ENCODE peak calls at places on chromosome 10, in eight cellular contexts. E is kidney tubule cell, R is ELF-1, U is AG04449, L is COR-L47, D is astrocyte of the spinal cord, S is Kasumi-1, I is WTC11. N is an unnamed sample.
A peak's percentile ranks its signal among the peaks of the same experiment; 100 is the strongest.

GRCh38 chr10:21281765-21282484 is 243.6 kb downstream of the SKIDA1 start:
- DNase-seq in E (no peak), R (peak; percentile 93), U (no peak), L (no peak), D (no peak), S (no peak), I (peak; percentile 76), N (peak; percentile 81)

GRCh38 chr10:28783089-28783488 is 105.8 kb downstream of the BAMBI start:
- DNase-seq in E (peak; percentile 87), R (no peak), U (no peak), L (no peak), D (no peak), S (no peak), I (no peak), N (peak; percentile 21)

GRCh38 chr10:4926400-4926799 is 36.8 kb upstream of the AKR1C1 start:
- DNase-seq in E (no peak), R (no peak), U (no peak), L (no peak), D (no peak), S (no peak), I (no peak), N (no peak)

GRCh38 chr10:43605850-43606322 is 352 bp upstream of the ZNF485 start:
- DNase-seq in E (no peak), R (no peak), U (no peak), L (no peak), D (no peak), S (no peak), I (no peak), N (no peak)

GRCh38 chr10:64519427-64519826 is 998.2 kb downstream of the REEP3 start:
- DNase-seq in E (no peak), R (no peak), U (no peak), L (no peak), D (no peak), S (no peak), I (no peak), N (no peak)

GRCh38 chr10:42753507-42754154 is 29.0 kb upstream of the BMS1 start:
- DNase-seq in E (no peak), R (no peak), U (no peak), L (no peak), D (no peak), S (peak; percentile 33), I (no peak), N (peak; percentile 38)

GRCh38 chr10:100748251-100749058 is 3.1 kb downstream of the PAX2 start:
- DNase-seq in E (peak; percentile 42), R (peak; percentile 37), U (no peak), L (no peak), D (no peak), S (no peak), I (no peak), N (peak; percentile 60)

GRCh38 chr10:117460846-117461765 is 81.4 kb upstream of the EMX2 start:
- DNase-seq in E (peak; percentile 79), R (no peak), U (peak; percentile 80), L (no peak), D (no peak), S (no peak), I (no peak), N (no peak)

GRCh38 chr10:15262036-15262713 is 93.7 kb upstream of the NMT2 start:
- DNase-seq in E (peak; percentile 43), R (no peak), U (no peak), L (no peak), D (peak; percentile 23), S (no peak), I (no peak), N (no peak)

GRCh38 chr10:82252081-82252480 is 377.1 kb downstream of the NRG3 start:
- DNase-seq in E (no peak), R (no peak), U (no peak), L (no peak), D (no peak), S (no peak), I (no peak), N (no peak)

GRCh38 chr10:61912981-61913380 is 11.5 kb downstream of the ARID5B start:
- DNase-seq in E (no peak), R (no peak), U (no peak), L (no peak), D (no peak), S (no peak), I (no peak), N (no peak)

GRCh38 chr10:123551259-123551658 is 114.9 kb upstream of the GPR26 start:
- DNase-seq in E (no peak), R (no peak), U (no peak), L (no peak), D (no peak), S (no peak), I (no peak), N (no peak)

GRCh38 chr10:15120523-15120922 is 23.4 kb downstream of the RPP38 start:
- DNase-seq in E (no peak), R (no peak), U (no peak), L (no peak), D (peak; percentile 61), S (no peak), I (no peak), N (no peak)

GRCh38 chr10:72490951-72491350 is 134.9 kb downstream of the MICU1 start:
- DNase-seq in E (no peak), R (no peak), U (no peak), L (no peak), D (no peak), S (no peak), I (no peak), N (no peak)

GRCh38 chr10:13016886-13017285 is 15.4 kb upstream of the CCDC3 start:
- DNase-seq in E (no peak), R (no peak), U (no peak), L (no peak), D (peak; percentile 26), S (no peak), I (no peak), N (no peak)

GRCh38 chr10:51397695-51398094 is 301.7 kb downstream of the CSTF2T start:
- DNase-seq in E (peak; percentile 80), R (no peak), U (no peak), L (no peak), D (peak; percentile 79), S (no peak), I (no peak), N (no peak)

GRCh38 chr10:78578929-78579328 is 489.8 kb upstream of the ZMIZ1 start:
- DNase-seq in E (peak; percentile 33), R (no peak), U (no peak), L (no peak), D (no peak), S (peak; percentile 44), I (no peak), N (no peak)

GRCh38 chr10:122181901-122182799 is 88.9 kb upstream of the BTBD16 start:
- DNase-seq in E (peak; percentile 21), R (no peak), U (no peak), L (peak; percentile 92), D (peak; percentile 45), S (no peak), I (no peak), N (peak; percentile 61)

GRCh38 chr10:5040781-5041470 is 37.3 kb upstream of the AKR1C2 start:
- DNase-seq in E (peak; percentile 83), R (no peak), U (no peak), L (no peak), D (peak; percentile 6), S (no peak), I (no peak), N (no peak)

GRCh38 chr10:43233601-43234430 is 33.0 kb downstream of the RASGEF1A start:
- DNase-seq in E (no peak), R (no peak), U (no peak), L (no peak), D (no peak), S (no peak), I (peak; percentile 3), N (no peak)